ENCODE peak calls at places on chromosomes 3 and 15, in five cellular contexts. Y is ovary, X is stomach, H is thoracic aorta, R is mammary epithelial cell. W is an unnamed sample.

GRCh38 chr15:71790081-71790480 is 20.3 kb upstream of the NR2E3 start:
- DNase-seq in Y (no peak), X (peak), H (no peak), R (peak), W (no peak)

GRCh38 chr15:57557267-57557666 is 34.4 kb upstream of the MYZAP start:
- DNase-seq in Y (no peak), X (no peak), H (no peak), R (no peak), W (no peak)

GRCh38 chr15:32641517-32642059 is at the start of gene SCG5:
- DNase-seq in Y (no peak), X (no peak), H (no peak), R (no peak), W (no peak)

GRCh38 chr3:127182848-127183714 is 9.8 kb upstream of the PRR23E start:
- DNase-seq in Y (no peak), X (no peak), H (no peak), R (no peak), W (no peak)

GRCh38 chr3:148955544-148956346 is 35.6 kb upstream of the GYG1 start:
- DNase-seq in Y (peak), X (peak), H (peak), R (peak), W (peak)

GRCh38 chr15:96340611-96341464 is 10.3 kb downstream of the NR2F2 start:
- DNase-seq in Y (peak), X (no peak), H (no peak), R (no peak), W (no peak)

GRCh38 chr3:42846682-42847522 is 28.8 kb downstream of the CYP8B1 start:
- DNase-seq in Y (no peak), X (no peak), H (no peak), R (no peak), W (no peak)

GRCh38 chr3:112293368-112294321 is at the start of gene SLC9C1:
- DNase-seq in Y (peak), X (no peak), H (no peak), R (peak), W (no peak)

GRCh38 chr3:100634493-100635272 is 25.3 kb downstream of the ADGRG7 start:
- DNase-seq in Y (no peak), X (peak), H (no peak), R (peak), W (no peak)

GRCh38 chr15:27961801-27962200 is 137.3 kb downstream of the OCA2 start:
- DNase-seq in Y (no peak), X (no peak), H (no peak), R (no peak), W (no peak)

GRCh38 chr3:101170047-101170771 is 150.2 kb downstream of the IMPG2 start:
- DNase-seq in Y (no peak), X (no peak), H (no peak), R (no peak), W (no peak)

DNA sequence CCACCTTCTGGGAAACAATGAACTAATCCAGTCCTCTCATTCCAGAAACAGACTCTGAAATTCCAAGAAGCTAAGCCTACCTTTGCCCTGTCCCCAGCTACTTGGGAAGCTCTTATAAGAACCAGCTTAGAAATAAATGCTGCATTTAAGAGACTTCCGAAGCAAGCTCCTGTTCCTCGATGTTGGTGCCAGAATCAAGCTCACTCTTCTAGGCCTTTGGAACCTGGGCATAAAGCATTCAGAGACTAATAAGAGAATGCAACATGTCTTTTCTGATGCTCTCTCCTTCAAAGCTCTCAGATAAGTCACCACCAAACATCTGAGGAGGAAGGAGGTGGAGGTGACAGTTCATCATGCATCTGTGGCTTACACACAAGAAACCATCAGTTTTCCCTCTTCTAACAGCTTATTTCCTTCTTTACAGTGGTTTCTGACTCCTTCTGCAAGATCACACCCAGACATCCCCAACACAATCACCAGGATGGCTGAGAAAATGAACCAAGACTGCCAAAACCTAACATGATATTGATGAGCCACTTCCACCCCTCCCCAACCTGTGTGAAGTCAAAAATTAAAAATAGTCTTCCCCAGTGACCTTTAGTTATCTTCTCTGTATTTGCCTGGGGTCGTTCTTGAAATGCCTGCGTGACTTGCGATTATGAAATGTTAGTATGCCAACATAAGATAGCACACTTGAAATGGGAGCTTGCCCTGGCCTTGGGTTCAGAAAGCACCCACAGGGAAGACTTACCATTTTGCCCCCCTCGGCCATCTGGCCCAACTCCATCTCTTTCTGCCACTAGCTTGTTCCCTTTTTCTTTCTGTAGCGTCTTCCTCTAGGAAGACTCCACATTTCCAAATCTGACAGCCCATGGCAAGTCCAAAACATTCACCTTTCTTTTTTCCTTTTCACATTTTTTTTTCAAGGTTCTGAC is 11.5 kb downstream of the ARHGEF3 start:
- DNase-seq in Y (no peak), X (no peak), H (no peak), R (no peak), W (no peak)
- H3K4me3 ChIP-seq in Y (no peak), X (no peak), H (no peak), R (no peak), W (no peak)

GRCh38 chr3:64353256-64353655 is 128.0 kb upstream of the PRICKLE2 start:
- DNase-seq in Y (no peak), X (no peak), H (no peak), R (peak), W (no peak)
- H3K4me3 ChIP-seq in Y (no peak), X (no peak), H (no peak), R (no peak), W (no peak)

GRCh38 chr3:110667216-110667615 is 404.4 kb upstream of the NECTIN3 start:
- DNase-seq in Y (no peak), X (no peak), H (no peak), R (no peak), W (no peak)

DNA sequence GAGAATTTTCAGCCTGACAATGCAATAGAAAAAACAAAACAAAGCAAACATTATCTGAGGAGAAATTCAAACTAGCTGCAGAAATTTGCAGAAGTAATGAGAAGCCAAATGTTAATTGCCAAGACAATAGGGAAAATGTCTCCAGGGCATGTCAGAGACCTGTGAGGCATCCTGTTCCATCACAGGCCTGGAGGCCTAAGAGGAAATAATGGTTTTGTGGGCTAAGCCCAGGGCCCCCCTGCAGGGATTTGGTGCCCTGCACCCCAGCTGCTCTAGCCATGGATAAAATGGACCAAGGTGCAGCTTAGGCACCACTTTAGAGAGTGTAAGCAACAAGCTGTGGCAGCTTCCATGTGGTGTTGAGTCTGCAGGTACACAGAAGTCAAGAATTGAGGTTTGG is 401.2 kb upstream of the NECTIN3 start:
- DNase-seq in Y (no peak), X (no peak), H (no peak), R (no peak), W (no peak)
- H3K4me3 ChIP-seq in Y (no peak), X (no peak), H (no peak), R (no peak), W (no peak)

DNA sequence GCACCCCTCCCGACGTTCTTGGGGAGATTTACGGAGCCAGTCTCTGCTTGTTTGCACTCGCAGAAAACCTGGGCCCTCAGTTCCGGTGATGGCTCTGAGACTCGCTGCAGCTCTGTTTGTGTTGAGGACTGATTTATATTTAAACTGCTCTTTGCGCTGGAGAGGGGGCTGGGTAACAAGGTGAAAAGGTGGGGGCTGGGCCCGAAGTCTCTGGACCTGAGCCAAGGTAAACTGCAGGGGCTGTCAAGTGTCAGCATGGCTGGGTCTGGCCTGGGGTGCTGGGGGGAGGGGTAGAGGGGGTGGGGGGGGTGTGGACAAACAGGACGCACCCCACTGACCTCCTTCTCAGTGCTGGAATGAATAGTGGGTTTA is 643 bp upstream of the SLCO2A1 start:
- DNase-seq in Y (no peak), X (no peak), H (no peak), R (no peak), W (no peak)
- H3K4me3 ChIP-seq in Y (peak), X (peak), H (peak), R (peak), W (peak)

DNA sequence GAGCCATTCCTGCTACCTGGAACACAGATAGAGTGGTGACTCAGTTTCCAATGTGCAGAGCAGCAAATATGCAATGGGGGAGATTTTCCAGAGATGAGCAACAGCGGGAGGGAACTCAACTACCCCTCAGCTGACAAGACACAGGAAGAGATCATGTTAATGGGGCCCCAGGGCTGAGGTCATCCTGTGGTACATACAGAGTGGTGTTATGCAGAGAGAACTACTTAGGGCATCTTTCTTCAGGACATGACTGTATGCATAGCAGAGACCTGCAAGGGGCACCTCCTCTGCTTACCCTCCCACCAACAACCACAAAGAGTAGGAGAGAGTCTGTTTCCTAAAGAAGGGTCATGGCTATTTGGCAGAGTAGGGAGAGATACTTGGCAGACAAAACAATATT is 6.8 kb upstream of the TBC1D5 start:
- DNase-seq in Y (no peak), X (no peak), H (no peak), R (no peak), W (no peak)
- H3K4me3 ChIP-seq in Y (no peak), X (no peak), H (no peak), R (no peak), W (no peak)